ENCODE peak calls at places on chromosomes 11 and 22, in seven cellular contexts. F is esophagus squamous epithelium, Y is heart left ventricle, V is breast epithelium, M is adrenal gland, H is IMR-90, Q is stomach. X is an unnamed sample. For H3K4me1, the result is how much of the 10 kb centered on the place peaks cover.

GRCh38 chr22:41916745-41917358 is 2.0 kb upstream of the SHISA8 start:
- DNase-seq in F (no peak), M (no peak), Q (no peak), V (no peak), Y (no peak), H (no peak), X (no peak)

GRCh38 chr11:61749607-61750217 is 2.7 kb upstream of the MYRF start:
- DNase-seq in H (no peak), M (no peak), Y (no peak), Q (no peak), F (no peak), V (no peak), X (no peak)

GRCh38 chr22:48261048-48261621 is 1498.7 kb downstream of the TBC1D22A start:
- DNase-seq in V (no peak), Q (no peak), H (no peak), Y (no peak), F (no peak), M (no peak), X (no peak)

GRCh38 chr11:12599408-12600143 is 74.6 kb upstream of the TEAD1 start:
- DNase-seq in Y (peak), V (no peak), F (no peak), M (peak), Q (peak), H (no peak), X (no peak)

GRCh38 chr22:45548991-45549736 is 46.5 kb downstream of the FBLN1 start:
- DNase-seq in Q (peak), H (peak), M (no peak), Y (no peak), V (peak), F (no peak), X (no peak)

GRCh38 chr11:102343789-102344188 is 3.2 kb upstream of the BIRC2 start:
- DNase-seq in H (peak), V (no peak), F (no peak), Q (no peak), M (no peak), Y (no peak), X (no peak)

GRCh38 chr11:57325735-57326048 is 940 bp upstream of the TNKS1BP1 start:
- DNase-seq in V (peak), H (no peak), F (no peak), M (peak), Y (no peak), Q (peak), X (no peak)

GRCh38 chr11:71998649-71999310 is at the start of gene IL18BP:
- DNase-seq in F (no peak), V (no peak), Q (no peak), Y (no peak), H (no peak), M (peak), X (no peak)

GRCh38 chr11:9302448-9302847 is 11.9 kb downstream of the TMEM41B start:
- DNase-seq in F (no peak), M (no peak), Q (no peak), V (no peak), Y (no peak), H (peak), X (no peak)

GRCh38 chr11:124898711-124899110 is 1.0 kb upstream of the ROBO4 start:
- DNase-seq in Q (no peak), M (peak), F (no peak), H (no peak), Y (no peak), V (no peak), X (no peak)

GRCh38 chr11:13942908-13943505 is 19.5 kb upstream of the SPON1 start:
- DNase-seq in F (no peak), V (no peak), H (peak), Q (no peak), M (no peak), Y (no peak), X (no peak)

GRCh38 chr11:121451178-121451981 is 734 bp upstream of the SORL1 start:
- DNase-seq in V (no peak), F (no peak), M (no peak), Q (peak), Y (no peak), H (no peak), X (no peak)

GRCh38 chr11:135035282-135035681 is 623.2 kb upstream of the B3GAT1 start:
- DNase-seq in M (no peak), V (no peak), F (no peak), Q (no peak), H (no peak), Y (no peak), X (no peak)

GRCh38 chr11:19816040-19816439 is 103.4 kb downstream of the NAV2 start:
- DNase-seq in Y (no peak), H (no peak), M (no peak), Q (no peak), V (peak), F (no peak), X (no peak)

GRCh38 chr22:44445731-44446130 is 52.3 kb downstream of the RTL6 start:
- DNase-seq in V (no peak), Y (peak), M (no peak), Q (no peak), F (no peak), H (no peak), X (no peak)

GRCh38 chr11:109612481-109612880 is 190.5 kb downstream of the C11orf87 start:
- DNase-seq in Q (no peak), V (no peak), H (no peak), F (no peak), M (no peak), Y (no peak), X (no peak)

GRCh38 chr11:77052531-77052930 is 14.2 kb upstream of the CAPN5 start:
- DNase-seq in F (no peak), Q (no peak), M (no peak), H (no peak), Y (no peak), V (no peak), X (no peak)
- H3K4me1 ChIP-seq in F (under half), Q (under half), M (under half), H (under half), Y (under half), V (under half), X (under half)

GRCh38 chr11:18315893-18316292 is 6.0 kb downstream of the HPS5 start:
- DNase-seq in H (no peak), V (no peak), M (no peak), Y (no peak), Q (no peak), F (no peak), X (no peak)
- TF ChIP-seq POLR2A in H (no peak), V (no peak), M (no peak), Y (no peak), Q (no peak), F (no peak), X (no peak)

DNA sequence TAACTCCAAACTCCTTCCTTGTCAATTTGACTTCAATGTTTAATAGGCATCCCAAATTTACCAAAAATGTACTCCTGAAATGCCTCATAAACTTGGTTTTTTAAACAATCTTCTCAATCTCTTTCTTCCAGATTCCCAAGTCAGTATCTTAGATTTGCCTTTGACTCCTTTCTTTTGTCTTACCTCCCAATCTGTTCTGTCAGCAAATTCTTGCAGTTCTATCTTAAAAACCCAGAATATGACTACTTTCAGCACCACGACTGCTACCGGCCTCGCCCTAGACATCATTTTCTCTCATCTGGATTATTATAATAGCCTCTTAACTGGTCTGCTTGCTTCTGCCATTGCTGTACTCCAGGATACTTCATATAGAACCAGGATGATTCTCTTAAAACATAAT is 7.9 kb downstream of the NLRP14 start:
- DNase-seq in Y (no peak), Q (no peak), M (no peak), F (no peak), V (no peak), H (no peak), X (no peak)
- H3K4me1 ChIP-seq in Y (under half), Q (under half), M (under half), F (under half), V (under half), H (under half), X (under half)

DNA sequence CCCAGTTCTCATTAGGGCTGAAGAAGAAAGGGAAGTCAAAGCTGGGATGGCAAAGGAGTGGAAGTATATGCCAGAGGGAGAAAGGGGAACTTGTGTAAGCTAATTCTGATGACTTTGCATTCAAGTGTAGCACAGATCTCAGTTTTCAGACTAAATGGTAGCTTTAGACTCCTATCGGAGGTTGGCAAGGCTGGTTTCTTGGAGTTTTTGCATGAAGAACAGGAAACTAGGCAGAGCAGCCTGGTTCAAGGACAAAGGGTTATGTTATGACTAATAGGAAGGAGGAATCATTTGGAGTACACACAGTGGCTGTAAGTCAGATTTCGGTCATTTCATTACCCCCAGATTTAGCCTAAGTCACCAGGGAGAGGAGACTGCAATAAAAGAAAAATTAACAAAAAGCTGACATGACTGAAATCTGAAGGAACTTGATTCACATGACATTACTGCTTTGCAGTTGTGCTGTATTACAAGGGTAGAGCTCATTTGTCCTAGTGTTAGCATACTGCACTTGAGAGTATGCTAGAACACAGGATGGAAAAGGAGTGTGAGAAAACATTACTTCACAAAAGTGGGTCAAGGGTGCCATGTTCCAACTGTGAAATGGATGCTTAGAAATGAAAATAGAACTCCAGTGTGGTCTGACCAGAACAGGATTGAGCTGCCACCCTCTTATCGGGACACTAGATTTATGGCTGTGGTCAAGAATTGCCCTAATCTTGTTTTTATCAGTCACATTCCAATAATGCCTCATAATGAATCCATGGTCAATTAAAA is 23.6 kb downstream of the ADM start:
- DNase-seq in Q (no peak), H (peak), V (no peak), M (peak), Y (no peak), F (no peak), X (no peak)
- TF ChIP-seq POLR2A in Q (no peak), H (no peak), V (no peak), M (no peak), Y (no peak), F (no peak), X (no peak)

GRCh38 chr22:29916007-29916544 is 33.1 kb downstream of the MTMR3 start:
- DNase-seq in F (no peak), H (peak), Y (no peak), V (no peak), Q (no peak), M (no peak), X (no peak)

GRCh38 chr22:29912141-29912540 is 29.2 kb downstream of the MTMR3 start:
- DNase-seq in F (no peak), M (no peak), Q (no peak), H (no peak), V (no peak), Y (no peak), X (no peak)

GRCh38 chr22:29914991-29915390 is 32.0 kb downstream of the MTMR3 start:
- DNase-seq in Y (no peak), H (no peak), M (no peak), V (no peak), F (no peak), Q (no peak), X (no peak)

GRCh38 chr22:29914165-29914564 is 31.2 kb downstream of the MTMR3 start:
- DNase-seq in Q (no peak), H (peak), Y (no peak), V (no peak), M (no peak), F (no peak), X (no peak)

DNA sequence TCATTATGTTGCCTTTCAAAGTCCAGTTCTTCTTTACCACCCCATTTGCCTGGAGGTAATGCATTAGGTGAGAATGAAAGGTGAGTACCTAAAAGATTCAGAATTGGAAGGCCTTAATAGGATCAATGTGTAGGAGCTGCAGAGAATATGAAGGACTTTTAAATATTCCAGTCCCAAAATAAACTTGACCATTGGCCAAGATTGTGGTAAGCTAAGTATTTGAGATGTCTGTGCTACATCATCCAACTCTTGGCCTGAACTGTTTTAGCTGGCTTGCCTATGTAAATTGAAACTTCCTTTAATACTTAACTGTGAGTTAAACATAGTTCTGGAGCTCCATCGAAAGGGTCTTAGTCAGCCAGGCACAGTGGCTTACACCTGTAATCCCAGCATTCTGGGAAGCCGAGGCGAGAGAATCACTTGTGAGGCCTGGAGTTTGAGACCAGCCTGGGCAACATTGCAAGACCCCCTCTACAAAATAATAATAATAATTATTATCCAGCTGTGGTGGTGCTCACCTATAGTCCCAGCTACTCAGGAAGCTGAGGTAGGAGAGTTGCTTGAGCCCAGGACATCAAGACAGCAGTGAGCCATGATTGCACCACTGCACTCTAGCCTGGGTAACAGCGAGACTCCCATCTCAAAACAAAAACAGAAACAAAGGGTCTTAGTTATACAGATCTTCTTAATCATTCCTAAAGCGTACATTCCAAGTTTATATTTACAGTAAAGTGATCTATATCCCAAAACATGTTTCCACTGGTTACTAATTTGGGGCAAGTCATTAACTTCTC is 29.8 kb downstream of the MTMR3 start:
- DNase-seq in V (no peak), Y (no peak), M (no peak), H (peak), F (no peak), Q (no peak), X (no peak)
- H3K4me1 ChIP-seq in V (under half), Y (half or more), M (half or more), H (under half), F (under half), Q (under half), X (half or more)

DNA sequence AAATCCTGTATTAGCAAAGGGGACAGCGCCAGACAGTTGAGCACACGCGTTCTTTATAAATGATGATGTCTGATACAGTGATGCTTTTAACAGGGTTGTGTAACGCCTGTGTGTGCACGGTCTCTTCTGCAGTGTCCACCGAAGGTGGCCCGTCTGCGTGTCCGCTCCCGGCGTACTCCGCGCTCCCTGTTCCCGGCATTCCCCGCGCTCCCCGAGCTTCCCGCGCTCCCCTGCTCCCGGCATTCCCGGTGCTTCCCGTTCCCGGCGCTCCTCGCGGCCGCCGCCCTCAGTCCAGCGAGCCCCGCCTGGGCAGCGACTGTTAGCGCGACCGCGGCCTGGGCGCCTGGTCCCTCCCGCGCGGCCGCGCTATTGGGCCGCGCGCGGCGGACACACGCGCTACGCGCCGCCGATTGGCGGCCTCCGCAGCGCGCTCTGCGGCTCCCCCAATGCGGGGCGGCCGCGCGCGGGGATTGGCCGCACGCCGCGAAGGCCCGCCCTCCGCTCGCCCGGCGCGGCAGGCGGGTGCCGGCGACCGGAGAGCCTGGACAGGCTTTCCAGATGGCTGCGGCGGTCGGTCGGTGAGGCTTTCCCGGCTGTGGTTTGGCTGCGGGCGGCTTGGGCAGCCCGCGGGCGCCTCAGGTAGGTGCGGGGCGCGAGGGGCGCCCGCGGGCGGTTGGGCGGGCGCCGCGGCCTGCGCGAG is at the start of gene DGCR8:
- DNase-seq in Y (peak), M (peak), Q (peak), F (no peak), V (peak), H (peak), X (peak)
- TF ChIP-seq POLR2A in Y (peak), M (peak), Q (peak), F (no peak), V (no peak), H (peak), X (peak)

GRCh38 chr11:117299351-117300300 is 8.5 kb downstream of the BACE1-AS start:
- DNase-seq in Y (no peak), H (no peak), M (peak), V (no peak), F (no peak), Q (no peak), X (no peak)
- H3K4me1 ChIP-seq in Y (under half), H (under half), M (under half), V (under half), F (under half), Q (under half), X (under half)

DNA sequence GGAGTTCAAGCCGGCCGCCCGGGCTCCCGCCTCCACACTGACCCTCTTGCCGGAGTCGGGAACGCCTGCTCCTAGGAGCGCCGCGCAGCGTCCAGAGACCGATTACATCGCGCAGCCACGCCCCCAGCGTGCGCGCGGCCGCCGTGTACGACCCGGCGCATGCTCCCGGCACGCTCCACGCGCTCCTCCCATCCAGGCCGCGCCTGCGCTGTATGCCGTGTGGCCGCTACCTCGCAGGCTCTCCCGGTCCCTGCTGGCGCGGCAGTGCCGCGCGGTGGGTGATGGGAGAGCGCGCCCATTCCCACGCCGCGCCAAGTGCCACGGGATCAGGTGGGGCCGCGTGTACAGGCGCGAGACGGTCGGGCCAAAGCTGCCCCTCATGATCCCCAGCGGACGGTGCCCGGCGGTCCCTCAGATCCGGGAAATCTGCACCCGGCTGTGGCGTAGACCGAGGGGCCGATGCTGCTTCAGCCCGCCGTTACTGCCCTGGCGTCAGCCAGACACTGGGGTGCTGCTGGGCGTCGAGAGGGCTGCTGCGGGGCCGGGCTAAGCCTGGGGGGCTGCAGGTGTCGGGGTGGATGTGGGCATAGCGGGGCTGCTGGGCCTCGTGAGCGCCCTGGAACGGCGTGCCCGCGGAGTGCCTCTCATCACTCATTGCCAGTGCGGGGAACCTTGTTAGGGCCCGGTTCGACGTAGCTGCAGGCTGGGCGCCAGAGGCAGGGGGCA is at the start of the genes GNB1L and RTL10:
- DNase-seq in M (peak), V (peak), H (peak), F (peak), Q (peak), Y (peak), X (peak)
- TF ChIP-seq POLR2A in M (peak), V (peak), H (peak), F (no peak), Q (peak), Y (peak), X (peak)

X was measured in tibial nerve.